ENCODE peak calls at places on chromosomes 4 and X, in six cellular contexts. E is GM04504, B is NCI-H187, X is smooth muscle cell of the brain vasculature, S is dorsolateral prefrontal cortex, J is GM12865. R is an unnamed sample.
A peak's percentile ranks its signal among the peaks of the same experiment; 100 is the strongest.

GRCh38 chr4:150310159-150310895 is 232.1 kb downstream of the DCLK2 start:
- DNase-seq in S (no peak), J (no peak), X (no peak), B (no peak), E (no peak), R (peak; percentile 13)

GRCh38 chrX:52353838-52354237 is 15.0 kb upstream of the XAGE2 start:
- DNase-seq in E (no peak), B (no peak), S (no peak), J (no peak), X (no peak), R (no peak)

GRCh38 chr4:128649575-128650205 is 159.8 kb upstream of the JADE1 start:
- DNase-seq in S (no peak), E (no peak), J (no peak), B (no peak), X (no peak), R (peak; percentile 32)

GRCh38 chr4:142434519-142435224 is 411.4 kb downstream of the INPP4B start:
- DNase-seq in X (no peak), S (no peak), B (no peak), E (no peak), J (no peak), R (no peak)

GRCh38 chr4:8115916-8116315 is 42.7 kb downstream of the ABLIM2 start:
- DNase-seq in E (no peak), B (no peak), J (no peak), S (no peak), X (no peak), R (no peak)

GRCh38 chrX:22135994-22136684 is 104.0 kb downstream of the PHEX start:
- DNase-seq in X (no peak), J (peak; percentile 43), S (no peak), B (no peak), E (peak; percentile 23), R (no peak)

GRCh38 chrX:104351173-104351769 is 96.5 kb upstream of the ESX1 start:
- DNase-seq in J (no peak), X (no peak), B (no peak), E (peak; percentile 57), S (no peak), R (no peak)

GRCh38 chr4:123444298-123444731 is 47.7 kb downstream of the SPRY1 start:
- DNase-seq in X (no peak), S (no peak), J (peak; percentile 82), E (no peak), B (no peak), R (no peak)

GRCh38 chrX:109862386-109862910 is 129.4 kb upstream of the ACSL4 start:
- DNase-seq in S (no peak), X (no peak), E (no peak), J (no peak), B (no peak), R (no peak)

GRCh38 chr4:107794001-107794400 is 30.7 kb upstream of the SGMS2 start:
- DNase-seq in B (no peak), X (no peak), E (no peak), S (no peak), J (no peak), R (no peak)

GRCh38 chr4:38902695-38903094 is 35.1 kb downstream of the FAM114A1 start:
- DNase-seq in E (no peak), J (peak; percentile 42), X (no peak), B (no peak), S (no peak), R (no peak)

GRCh38 chrX:48558270-48558669 is 16.0 kb upstream of the RBM3 start:
- DNase-seq in E (peak; percentile 28), X (no peak), S (no peak), B (no peak), J (no peak), R (peak; percentile 27)

GRCh38 chr4:2796261-2797187 is 3.6 kb downstream of the SH3BP2 start:
- DNase-seq in E (no peak), B (no peak), S (no peak), J (no peak), X (peak; percentile 56), R (no peak)

GRCh38 chrX:102858826-102859627 is 78.0 kb upstream of the RAB40AL start:
- DNase-seq in X (no peak), E (no peak), B (no peak), J (no peak), S (no peak), R (no peak)

GRCh38 chrX:106917830-106918500 is 2.2 kb upstream of the CLDN2 start:
- DNase-seq in X (no peak), E (no peak), B (no peak), J (no peak), S (no peak), R (no peak)

GRCh38 chr4:57124145-57124544 is 14.0 kb upstream of the IGFBP7 start:
- DNase-seq in E (no peak), X (no peak), J (no peak), B (no peak), S (no peak), R (no peak)

GRCh38 chrX:132671229-132671641 is 182.4 kb upstream of the MBNL3 start:
- DNase-seq in X (no peak), S (no peak), E (no peak), B (no peak), J (no peak), R (no peak)

GRCh38 chr4:141429933-141430332 is 206.4 kb upstream of the IL15 start:
- DNase-seq in B (no peak), E (no peak), J (peak; percentile 33), S (no peak), X (no peak), R (no peak)